ENCODE peak calls at places on chromosomes 16 and 17, in four cellular contexts. X is K562, M is HepG2, U is GM12878. R is an unnamed sample.
A peak's percentile ranks its signal among the peaks of the same experiment; 100 is the strongest.

GRCh38 chr17:44829558-44830358 is at the start of gene GJC1:
- DNase-seq in X (peak; percentile 16), M (no peak), U (no peak), R (peak; percentile 64)

GRCh38 chr17:18025596-18026407 is 13.2 kb downstream of the ATPAF2 start:
- DNase-seq in M (no peak), X (peak; percentile 40), U (no peak), R (no peak)

GRCh38 chr17:6599364-6599763 is 41.1 kb downstream of the KIAA0753 start:
- DNase-seq in U (no peak), X (peak; percentile 26), M (no peak), R (no peak)

GRCh38 chr17:44190496-44190895 is 3.7 kb downstream of the TMUB2 start:
- DNase-seq in U (no peak), M (no peak), X (no peak), R (no peak)

GRCh38 chr16:11669380-11670146 is 1.3 kb downstream of the SNN start:
- DNase-seq in X (no peak), M (no peak), U (peak; percentile 33), R (no peak)

GRCh38 chr17:57557793-57558681 is 187.1 kb downstream of the CCDC182 start:
- DNase-seq in X (no peak), M (no peak), U (no peak), R (no peak)

GRCh38 chr17:65370669-65371126 is 190.8 kb downstream of the AXIN2 start:
- DNase-seq in U (no peak), M (peak; percentile 90), X (no peak), R (peak; percentile 31)

GRCh38 chr16:57694556-57695377 is at the start of gene DRC7:
- DNase-seq in X (peak; percentile 85), U (no peak), M (peak; percentile 86), R (peak; percentile 70)

GRCh38 chr17:41491476-41491875 is 1.8 kb upstream of the KRT36 start:
- DNase-seq in U (no peak), X (no peak), M (no peak), R (no peak)

GRCh38 chr16:23423496-23424049 is 29.4 kb downstream of the COG7 start:
- DNase-seq in M (peak; percentile 21), U (no peak), X (no peak), R (no peak)

GRCh38 chr17:44314869-44315661 is 6.7 kb downstream of the RUNDC3A start:
- DNase-seq in X (peak; percentile 53), U (no peak), M (no peak), R (peak; percentile 71)

GRCh38 chr17:50903604-50904521 is 37.7 kb upstream of the TOB1 start:
- DNase-seq in U (no peak), X (no peak), M (no peak), R (no peak)

GRCh38 chr16:51877686-51878085 is 669.3 kb downstream of the TOX3 start:
- DNase-seq in U (no peak), X (no peak), M (no peak), R (no peak)

GRCh38 chr17:80961516-80961915 is 30.1 kb upstream of the CHMP6 start:
- DNase-seq in U (no peak), M (no peak), X (no peak), R (no peak)

GRCh38 chr16:3596101-3596861 is 15.1 kb downstream of the SLX4 start:
- DNase-seq in M (peak; percentile 94), U (no peak), X (no peak), R (no peak)

GRCh38 chr16:35795361-35796029 is 2336.1 kb downstream of the TP53TG3F start:
- DNase-seq in U (no peak), X (peak; percentile 3), M (no peak), R (no peak)

GRCh38 chr16:71542377-71542776 is 16.2 kb downstream of the CHST4 start:
- DNase-seq in M (peak; percentile 63), X (peak; percentile 70), U (no peak), R (peak; percentile 74)

GRCh38 chr17:30372755-30373154 is 6.0 kb upstream of the CPD start:
- DNase-seq in U (no peak), M (no peak), X (no peak), R (no peak)

GRCh38 chr17:63289931-63290330 is 156.2 kb downstream of the CYB561 start:
- DNase-seq in X (no peak), M (no peak), U (no peak), R (no peak)

GRCh38 chr17:11140028-11140427 is 101.0 kb upstream of the SHISA6 start:
- DNase-seq in U (no peak), M (no peak), X (no peak), R (no peak)

GRCh38 chr17:57294075-57294474 is 37.8 kb downstream of the MSI2 start:
- DNase-seq in X (no peak), U (no peak), M (no peak), R (no peak)

GRCh38 chr17:38915639-38915995 is 9.8 kb upstream of the LASP1NB start:
- DNase-seq in X (no peak), U (no peak), M (no peak), R (no peak)

GRCh38 chr16:62907562-62907961 is 871.3 kb upstream of the CDH8 start:
- DNase-seq in U (no peak), M (no peak), X (no peak), R (no peak)

GRCh38 chr16:10647264-10647720 is 47.4 kb downstream of the TEKT5 start:
- DNase-seq in M (no peak), U (no peak), X (no peak), R (no peak)

GRCh38 chr16:88977028-88977844 is at the start of gene CBFA2T3:
- DNase-seq in U (no peak), X (peak; percentile 96), M (no peak), R (no peak)

GRCh38 chr17:30819941-30820705 is 4.4 kb downstream of the CRLF3 start:
- DNase-seq in X (no peak), M (no peak), U (no peak), R (no peak)

GRCh38 chr16:9047689-9048301 is 43.6 kb upstream of the HAPSTR1 start:
- DNase-seq in M (peak; percentile 97), U (peak; percentile 62), X (peak; percentile 95), R (peak; percentile 66)

GRCh38 chr17:76953926-76954325 is 85.7 kb downstream of the MGAT5B start:
- DNase-seq in U (no peak), M (no peak), X (no peak), R (no peak)

GRCh38 chr17:63435681-63436522 is 10.2 kb downstream of the CYB561 start:
- DNase-seq in U (no peak), M (no peak), X (no peak), R (no peak)

GRCh38 chr16:18979936-18980335 is 3.8 kb upstream of the TMC7 start:
- DNase-seq in M (no peak), X (no peak), U (no peak), R (no peak)

GRCh38 chr17:56247816-56248215 is 94.5 kb downstream of the ANKFN1 start:
- DNase-seq in M (no peak), U (no peak), X (no peak), R (no peak)

DNA sequence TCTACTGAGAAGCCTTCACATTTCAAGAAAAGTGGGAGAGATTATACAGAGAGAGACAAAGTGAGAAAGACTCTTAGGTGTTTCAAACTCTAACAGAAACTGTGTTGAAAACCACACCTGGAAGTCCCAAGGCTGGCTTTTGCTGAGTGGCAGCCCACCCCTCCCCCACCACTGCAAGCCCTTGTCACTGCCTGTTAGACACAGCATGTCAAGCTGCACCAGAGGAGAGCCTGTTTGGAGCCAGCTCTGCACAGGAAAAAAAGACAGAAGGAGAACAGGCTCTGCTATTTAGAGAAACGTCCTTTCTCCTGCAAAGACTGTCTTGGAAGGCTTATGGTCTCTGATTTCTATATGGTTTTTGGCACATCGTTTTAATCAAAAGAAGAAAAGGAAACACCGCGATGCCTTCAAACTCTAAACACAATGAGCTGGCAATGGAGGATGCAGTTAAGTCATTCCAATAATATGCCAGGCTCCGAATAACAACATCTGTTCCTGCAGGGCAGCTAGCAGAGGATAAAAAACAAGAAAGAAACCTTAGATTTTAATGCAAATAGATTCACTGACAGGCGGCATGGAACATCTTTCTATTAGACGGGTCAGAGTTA is 275.5 kb downstream of the MAP2K4 start:
- DNase-seq in X (no peak), M (no peak), U (no peak), R (no peak)
- TF ChIP-seq TARDBP in X (no peak), M (no peak), U (no peak), R (no peak)

DNA sequence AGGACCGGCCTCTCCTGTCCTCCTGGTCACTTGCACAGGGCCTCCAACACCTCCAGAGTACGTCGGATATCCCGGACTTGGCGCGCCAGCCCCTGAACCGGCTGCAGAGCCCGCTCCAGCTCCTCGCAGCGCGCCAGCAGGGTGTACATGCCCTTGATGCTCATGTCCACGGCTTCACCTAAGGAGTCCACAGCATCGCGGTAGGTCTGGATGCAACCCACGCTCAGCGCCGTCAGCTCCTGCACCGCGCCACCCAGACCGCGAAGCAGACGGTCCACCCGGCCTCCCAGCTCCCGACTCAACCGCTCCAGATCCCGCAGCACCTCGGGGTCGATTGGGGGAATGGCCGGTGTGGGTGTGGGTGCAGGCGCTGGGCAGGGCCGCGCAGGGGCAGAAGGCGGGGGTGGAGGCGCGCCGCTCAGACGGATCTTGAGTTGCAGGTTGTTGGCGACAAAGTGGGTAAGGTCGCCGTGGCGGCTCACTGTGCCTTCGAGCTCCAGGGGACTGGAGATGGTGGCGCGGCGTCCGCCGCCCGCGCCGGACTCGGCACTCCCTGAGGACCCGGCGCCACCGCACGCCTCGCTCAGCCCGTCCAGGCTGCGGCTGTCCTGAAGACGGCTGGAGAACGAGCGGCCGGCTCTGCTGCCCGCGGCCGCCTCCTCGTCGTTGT is 804 bp downstream of the BORCS6 start:
- DNase-seq in U (no peak), X (no peak), M (no peak), R (no peak)
- TF ChIP-seq TARDBP in U (no peak), X (no peak), M (no peak), R (no peak)

DNA sequence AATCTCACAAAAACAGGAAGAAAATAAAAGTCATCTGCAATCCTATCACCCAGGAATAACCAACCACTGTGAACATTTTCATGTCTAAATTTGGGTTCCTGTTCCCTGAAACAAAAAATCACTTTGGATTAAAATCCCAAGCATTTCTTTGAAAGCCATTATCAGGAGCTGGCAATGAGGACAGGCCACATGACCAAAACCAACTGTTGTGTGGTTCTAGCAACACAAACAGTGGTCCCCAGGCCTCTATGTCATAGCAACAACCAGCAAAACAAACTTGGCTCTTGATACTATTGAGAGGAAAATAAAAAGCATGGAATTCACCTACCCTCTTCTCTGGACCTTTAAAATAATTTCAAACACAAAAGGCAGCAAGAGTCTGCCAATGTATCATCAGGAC is 252.5 kb downstream of the SLC39A11 start:
- DNase-seq in M (no peak), U (no peak), X (no peak), R (no peak)
- TF ChIP-seq TARDBP in M (no peak), U (no peak), X (no peak), R (no peak)

GRCh38 chr16:55559933-55560516 is 6.5 kb upstream of the CAPNS2 start:
- DNase-seq in M (no peak), U (no peak), X (no peak), R (no peak)

GRCh38 chr16:55561319-55561848 is 5.1 kb upstream of the CAPNS2 start:
- DNase-seq in M (no peak), U (no peak), X (no peak), R (no peak)

GRCh38 chr16:55566432-55567175 is at the start of gene CAPNS2:
- DNase-seq in X (peak; percentile 33), M (no peak), U (no peak), R (no peak)

GRCh38 chr16:55563797-55564196 is 2.7 kb upstream of the CAPNS2 start:
- DNase-seq in M (no peak), X (no peak), U (no peak), R (no peak)

DNA sequence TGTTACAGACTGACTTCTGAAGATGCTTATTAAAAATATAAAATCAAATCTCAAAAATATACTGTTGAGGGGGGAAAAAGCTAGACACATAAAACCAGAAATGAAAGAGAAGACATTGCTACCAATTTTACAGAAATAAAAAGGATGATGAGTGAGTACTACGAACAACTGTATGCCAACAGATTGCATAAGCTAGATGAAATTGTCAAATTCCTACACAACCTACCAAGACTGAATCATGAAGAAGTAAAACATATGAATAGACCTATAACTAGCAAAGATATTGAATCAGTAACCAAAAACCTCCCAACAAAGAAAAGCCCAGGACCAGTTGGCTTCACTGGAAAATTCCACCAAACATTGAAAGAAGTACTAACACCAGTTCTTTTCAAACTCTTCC is 3.5 kb upstream of the CAPNS2 start:
- DNase-seq in M (no peak), U (no peak), X (no peak), R (no peak)
- TF ChIP-seq TARDBP in M (no peak), U (no peak), X (no peak), R (no peak)

R was measured in HEK293T.